ENCODE peak calls at places on chromosomes 1 and 21, in seven cellular contexts. Z is neuronal stem cell, M is H9, E is mesenchymal stem cell, R is IMR-90, I is mesendoderm, K is H1. P is an unnamed sample.

GRCh38 chr1:20192364-20192763 is 6.0 kb upstream of the PLA2G2C start:
- DNase-seq in E (peak), Z (no peak), I (no peak), M (no peak), K (no peak), R (peak), P (no peak)

GRCh38 chr1:1402081-1402900 is 3.2 kb upstream of the CCNL2 start:
- DNase-seq in R (peak), Z (no peak), M (peak), E (peak), I (peak), K (no peak), P (peak)

GRCh38 chr1:209755926-209756607 is at the start of gene TRAF3IP3:
- DNase-seq in I (no peak), R (no peak), K (no peak), E (no peak), Z (no peak), M (no peak), P (no peak)

GRCh38 chr1:177858222-177858894 is 111.5 kb downstream of the SEC16B start:
- DNase-seq in I (peak), E (no peak), K (no peak), R (peak), Z (no peak), M (no peak), P (no peak)

GRCh38 chr21:26844258-26845065 is 747 bp downstream of the ADAMTS1 start:
- DNase-seq in I (peak), K (no peak), E (peak), M (peak), Z (peak), R (peak), P (no peak)

GRCh38 chr1:162541619-162542141 is 19.8 kb upstream of the UAP1 start:
- DNase-seq in I (no peak), Z (no peak), R (peak), M (no peak), K (no peak), E (peak), P (peak)

GRCh38 chr1:213162338-213162737 is 111.3 kb downstream of the RPS6KC1 start:
- DNase-seq in Z (no peak), M (no peak), I (no peak), R (peak), K (no peak), E (peak), P (no peak)

GRCh38 chr1:84719477-84720274 is 29.4 kb upstream of the SSX2IP start:
- DNase-seq in I (no peak), Z (no peak), R (peak), K (no peak), E (no peak), M (no peak), P (peak)

GRCh38 chr1:35594005-35594760 is 21.1 kb downstream of the TFAP2E start:
- DNase-seq in M (no peak), I (no peak), Z (no peak), R (no peak), K (no peak), E (no peak), P (no peak)

GRCh38 chr1:116118471-116118870 is 7.3 kb downstream of the MAB21L3 start:
- DNase-seq in R (no peak), M (no peak), K (no peak), I (no peak), Z (no peak), E (no peak), P (no peak)

GRCh38 chr1:19484793-19485361 is 462 bp downstream of the CAPZB start:
- DNase-seq in K (no peak), Z (no peak), E (peak), R (no peak), M (peak), I (peak), P (peak)

GRCh38 chr1:63730211-63730610 is 43.6 kb upstream of the ROR1 start:
- DNase-seq in E (peak), I (peak), R (no peak), K (no peak), M (peak), Z (no peak), P (no peak)

GRCh38 chr21:35476616-35477395 is 427.7 kb upstream of the RUNX1 start:
- DNase-seq in K (no peak), R (peak), M (no peak), Z (no peak), E (peak), I (no peak), P (no peak)

GRCh38 chr1:206757524-206758266 is 12.9 kb upstream of the IL19 start:
- DNase-seq in K (no peak), I (no peak), Z (no peak), E (no peak), R (no peak), M (no peak), P (no peak)

GRCh38 chr1:175524003-175524402 is 219.4 kb downstream of the TNR start:
- DNase-seq in K (no peak), I (no peak), E (no peak), M (no peak), R (no peak), Z (no peak), P (no peak)

GRCh38 chr1:209157514-209158285 is 425.8 kb upstream of the CAMK1G start:
- DNase-seq in Z (peak), I (peak), M (peak), R (no peak), K (peak), E (no peak), P (no peak)

GRCh38 chr1:184954232-184954995 is 19.9 kb downstream of the NIBAN1 start:
- DNase-seq in I (peak), E (peak), M (no peak), R (no peak), Z (no peak), K (no peak), P (peak)

GRCh38 chr21:17391811-17392340 is 121.0 kb upstream of the CXADR start:
- DNase-seq in M (no peak), E (no peak), Z (no peak), I (no peak), R (no peak), K (no peak), P (no peak)

GRCh38 chr1:158930504-158930903 is 848 bp upstream of the PYHIN1 start:
- DNase-seq in R (no peak), I (no peak), K (no peak), E (no peak), M (no peak), Z (no peak), P (no peak)

GRCh38 chr1:200969726-200970521 is 53.6 kb downstream of the KIF21B start:
- DNase-seq in I (peak), Z (no peak), M (no peak), E (no peak), K (no peak), R (no peak), P (no peak)

GRCh38 chr1:168636200-168636599 is 59.8 kb downstream of the XCL1 start:
- DNase-seq in E (no peak), Z (no peak), I (no peak), R (no peak), K (no peak), M (no peak), P (no peak)

GRCh38 chr1:201206152-201206551 is 15.5 kb downstream of the IGFN1 start:
- DNase-seq in M (no peak), R (no peak), Z (no peak), K (no peak), I (no peak), E (no peak), P (no peak)

GRCh38 chr1:225617479-225617878 is 35.4 kb downstream of the ENAH start:
- DNase-seq in R (peak), E (peak), Z (no peak), K (no peak), I (no peak), M (no peak), P (no peak)

GRCh38 chr1:207020016-207020708 is 12.4 kb downstream of the C1orf116 start:
- DNase-seq in Z (no peak), I (no peak), K (no peak), R (no peak), M (no peak), E (no peak), P (no peak)

GRCh38 chr1:113721010-113721409 is 38.3 kb downstream of the PHTF1 start:
- DNase-seq in I (no peak), K (no peak), R (no peak), Z (no peak), M (no peak), E (no peak), P (no peak)

GRCh38 chr21:33691945-33692594 is 49.8 kb downstream of the ITSN1 start:
- DNase-seq in I (peak), M (no peak), Z (no peak), K (peak), R (peak), E (no peak), P (no peak)

GRCh38 chr1:221274373-221274772 is 395.1 kb downstream of the HLX start:
- DNase-seq in K (no peak), R (no peak), I (peak), Z (peak), M (no peak), E (no peak), P (no peak)

GRCh38 chr1:211198111-211198510 is 61.1 kb upstream of the RCOR3 start:
- DNase-seq in K (no peak), R (peak), E (peak), I (no peak), M (no peak), Z (no peak), P (no peak)

GRCh38 chr1:58993403-58993802 is 209.6 kb upstream of the JUN start:
- DNase-seq in M (no peak), I (no peak), Z (no peak), E (no peak), K (no peak), R (no peak), P (no peak)

GRCh38 chr1:119603695-119604094 is 44.4 kb downstream of the ZNF697 start:
- DNase-seq in M (no peak), I (no peak), K (no peak), Z (no peak), R (no peak), E (peak), P (peak)

GRCh38 chr1:178134061-178134460 is 40.2 kb downstream of the RASAL2 start:
- DNase-seq in M (no peak), K (no peak), E (peak), I (peak), R (peak), Z (no peak), P (no peak)

GRCh38 chr1:184387871-184388670 is 1.2 kb downstream of the C1orf21 start:
- DNase-seq in K (no peak), R (peak), I (peak), Z (no peak), E (peak), M (no peak), P (peak)

GRCh38 chr21:31710586-31710985 is 21.3 kb downstream of the SCAF4 start:
- DNase-seq in M (no peak), R (peak), K (no peak), Z (no peak), E (no peak), I (no peak), P (peak)
- H3K4ac ChIP-seq in M (no peak), R (no peak), K (no peak), Z (no peak), E (no peak), I (no peak), P (no peak)

GRCh38 chr1:91916811-91917460 is 31.0 kb upstream of the TGFBR3 start:
- DNase-seq in R (no peak), Z (no peak), K (no peak), I (peak), M (no peak), E (no peak), P (peak)

GRCh38 chr1:91913018-91913417 is 27.1 kb upstream of the TGFBR3 start:
- DNase-seq in R (peak), Z (no peak), K (no peak), I (no peak), M (no peak), E (no peak), P (no peak)

GRCh38 chr1:91916046-91916445 is 30.1 kb upstream of the TGFBR3 start:
- DNase-seq in I (no peak), M (no peak), Z (no peak), K (no peak), E (no peak), R (no peak), P (peak)

GRCh38 chr1:91912267-91912666 is 26.3 kb upstream of the TGFBR3 start:
- DNase-seq in E (no peak), M (no peak), K (no peak), Z (no peak), R (no peak), I (no peak), P (no peak)
- H3K4ac ChIP-seq in E (no peak), M (no peak), K (no peak), Z (no peak), R (no peak), I (no peak), P (no peak)

GRCh38 chr1:96833376-96833775 is 111.8 kb downstream of the PTBP2 start:
- DNase-seq in M (no peak), R (no peak), E (no peak), Z (no peak), K (no peak), I (no peak), P (no peak)
- H3K4ac ChIP-seq in M (no peak), R (no peak), E (no peak), Z (no peak), K (no peak), I (no peak), P (no peak)

DNA sequence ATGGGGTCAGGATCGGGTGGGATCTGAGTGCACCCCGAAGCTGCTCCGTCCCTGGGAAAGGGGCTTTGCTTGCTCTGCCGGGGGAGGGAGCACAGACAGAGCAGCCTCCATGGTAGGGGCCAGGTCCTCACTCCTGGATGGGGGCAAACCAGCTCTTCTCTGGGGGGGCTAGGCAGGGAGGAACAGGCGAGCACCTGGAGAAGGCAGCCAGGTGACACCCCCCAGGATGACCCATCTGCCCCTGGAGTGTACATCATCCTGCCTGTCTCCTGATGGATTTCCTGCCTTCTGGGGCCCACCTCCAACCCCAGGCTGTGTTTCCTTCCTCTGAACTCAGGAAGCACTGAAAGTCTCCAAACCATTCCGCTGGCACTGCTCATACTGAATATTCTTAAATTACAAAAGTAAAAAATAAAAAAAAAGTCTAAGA is 248.0 kb downstream of the RHOU start:
- DNase-seq in E (no peak), K (no peak), M (peak), R (no peak), I (no peak), Z (no peak), P (no peak)
- H3K4ac ChIP-seq in E (no peak), K (no peak), M (no peak), R (no peak), I (no peak), Z (no peak), P (no peak)

GRCh38 chr21:45574081-45574501 is 31.9 kb upstream of the SLC19A1 start:
- DNase-seq in R (no peak), K (no peak), M (peak), I (no peak), E (no peak), Z (no peak), P (no peak)
- H3K4ac ChIP-seq in R (no peak), K (no peak), M (no peak), I (no peak), E (no peak), Z (no peak), P (no peak)